ENCODE peak calls at places on chromosomes 7 and 10, in eight cellular contexts. L, C, G, P, I, V, K and R are unnamed samples.

GRCh38 chr10:2604891-2605290 is 462.5 kb upstream of the PFKP start:
- DNase-seq in L (no peak), C (no peak), G (no peak), P (no peak), I (no peak), V (no peak), K (no peak), R (no peak)

GRCh38 chr7:133502498-133502897 is 249.6 kb downstream of the EXOC4 start:
- DNase-seq in L (no peak), C (no peak), G (no peak), P (no peak), I (no peak), V (no peak), K (no peak), R (no peak)

GRCh38 chr10:13971586-13972475 is 358.9 kb downstream of the FRMD4A start:
- DNase-seq in L (no peak), C (peak; percentile 55), G (no peak), P (no peak), I (peak; percentile 70), V (no peak), K (peak; percentile 72), R (no peak)

GRCh38 chr7:131692131-131692960 is 135.9 kb upstream of the PODXL start:
- DNase-seq in L (no peak), C (peak; percentile 34), G (peak; percentile 33), P (peak; percentile 5), I (peak; percentile 93), V (no peak), K (peak; percentile 60), R (peak; percentile 31)

GRCh38 chr10:773562-774161 is 84.2 kb upstream of the DIP2C start:
- DNase-seq in L (no peak), C (no peak), G (no peak), P (no peak), I (peak; percentile 60), V (no peak), K (no peak), R (no peak)

GRCh38 chr10:31483546-31483945 is 164.5 kb downstream of the ZEB1 start:
- DNase-seq in L (no peak), C (no peak), G (no peak), P (no peak), I (no peak), V (no peak), K (no peak), R (no peak)

GRCh38 chr7:42006801-42007394 is 230.1 kb downstream of the GLI3 start:
- DNase-seq in L (no peak), C (no peak), G (no peak), P (no peak), I (no peak), V (no peak), K (no peak), R (no peak)

GRCh38 chr10:18060217-18060616 is 80.0 kb upstream of the CACNB2 start:
- DNase-seq in L (no peak), C (no peak), G (no peak), P (no peak), I (no peak), V (peak; percentile 24), K (peak; percentile 11), R (no peak)

GRCh38 chr7:96416599-96416998 is 94.7 kb upstream of the SLC25A13 start:
- DNase-seq in L (no peak), C (no peak), G (no peak), P (no peak), I (no peak), V (no peak), K (no peak), R (no peak)

GRCh38 chr7:130493275-130493868 is 1.5 kb downstream of the MEST start:
- DNase-seq in L (no peak), C (peak; percentile 36), G (no peak), P (no peak), I (peak; percentile 63), V (no peak), K (peak; percentile 62), R (no peak)

DNA sequence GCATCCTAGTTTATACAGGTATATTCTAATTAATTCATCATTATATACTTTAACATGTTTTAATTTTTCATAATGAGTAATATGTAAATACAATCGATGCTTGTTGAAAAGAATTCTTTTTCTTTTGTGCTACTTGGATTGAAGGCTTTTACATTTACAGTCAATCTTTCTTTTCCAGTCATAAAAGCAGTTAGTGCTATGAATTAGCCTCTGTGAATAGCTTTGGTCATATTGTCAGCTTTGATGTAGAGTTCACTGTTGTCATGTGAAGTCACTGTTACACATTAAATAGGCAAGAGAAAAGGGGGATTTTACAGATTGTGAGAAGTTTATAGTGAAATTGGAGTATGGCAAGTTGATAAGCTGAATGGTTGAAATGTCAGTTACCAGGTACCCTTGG is 103.3 kb upstream of the FAM133B start:
- DNase-seq in L (no peak), C (no peak), G (no peak), P (no peak), I (no peak), V (no peak), K (no peak), R (no peak)
- H3K4me3 ChIP-seq in L (no peak overlapping the region), C (no peak overlapping the region), G (no peak overlapping the region), P (no peak overlapping the region), I (no peak overlapping the region), V (no peak overlapping the region), K (no peak overlapping the region), R (no peak overlapping the region)

DNA sequence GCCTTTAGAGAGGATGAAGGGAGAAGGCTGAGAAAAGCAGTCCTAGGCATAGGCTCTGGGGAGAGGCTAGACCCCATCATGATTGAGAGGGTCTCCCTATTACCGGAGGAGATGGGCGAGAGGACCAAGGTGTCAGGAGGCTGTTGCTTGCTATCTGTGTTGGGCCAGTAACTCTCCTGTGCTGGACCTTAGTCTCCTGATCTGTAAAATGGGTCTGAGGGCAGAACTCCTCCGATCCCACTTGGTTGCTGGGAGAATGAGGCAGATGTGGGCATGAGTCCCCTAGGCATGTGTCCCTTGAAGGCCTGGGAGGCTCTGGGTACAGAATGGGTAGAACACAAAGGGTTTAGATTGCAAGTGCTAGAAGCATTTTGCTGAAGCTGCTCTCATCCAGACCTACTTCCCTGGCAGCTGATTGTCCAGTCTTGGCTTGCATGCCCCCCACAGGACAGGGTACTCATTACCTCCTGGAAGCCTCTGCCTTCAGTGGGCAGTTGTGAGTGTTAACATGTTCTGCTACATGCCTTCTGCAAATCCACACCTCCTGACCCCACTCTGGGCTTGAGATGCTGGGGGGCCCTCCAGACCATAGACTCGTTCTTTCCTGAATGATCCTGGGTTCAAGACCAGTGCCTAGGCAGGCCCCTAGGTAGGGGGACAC is 4.4 kb downstream of the ZMIZ1 start:
- DNase-seq in L (no peak), C (no peak), G (no peak), P (no peak), I (no peak), V (no peak), K (peak; percentile 28), R (no peak)
- H3K4me3 ChIP-seq in L (no peak overlapping the region), C (no peak overlapping the region), G (no peak overlapping the region), P (no peak overlapping the region), I (no peak overlapping the region), V (peak overlapping the region; percentile 25), K (no peak overlapping the region), R (no peak overlapping the region)

GRCh38 chr10:5070648-5071410 is 23.4 kb upstream of the AKR1C3 start:
- DNase-seq in L (no peak), C (no peak), G (no peak), P (no peak), I (no peak), V (no peak), K (peak; percentile 15), R (no peak)
- H3K4me3 ChIP-seq in L (no peak overlapping the region), C (no peak overlapping the region), G (no peak overlapping the region), P (no peak overlapping the region), I (no peak overlapping the region), V (no peak overlapping the region), K (no peak overlapping the region), R (no peak overlapping the region)

GRCh38 chr7:39624202-39624807 is 933 bp downstream of the RALA start:
- DNase-seq in L (peak; percentile 11), C (peak; percentile 32), G (peak; percentile 62), P (no peak), I (peak; percentile 38), V (no peak), K (peak; percentile 55), R (no peak)

GRCh38 chr7:39623312-39624201 is at the start of gene RALA:
- DNase-seq in L (peak; percentile 87), C (peak; percentile 91), G (peak; percentile 95), P (peak; percentile 85), I (peak; percentile 95), V (peak; percentile 85), K (peak; percentile 98), R (peak; percentile 95)

GRCh38 chr7:39621261-39621660 is 2.1 kb upstream of the RALA start:
- DNase-seq in L (no peak), C (peak; percentile 43), G (no peak), P (no peak), I (no peak), V (peak; percentile 74), K (peak; percentile 94), R (no peak)

GRCh38 chr7:39622609-39623311 is 612 bp upstream of the RALA start:
- DNase-seq in L (no peak), C (no peak), G (no peak), P (peak; percentile 2), I (no peak), V (no peak), K (no peak), R (no peak)

DNA sequence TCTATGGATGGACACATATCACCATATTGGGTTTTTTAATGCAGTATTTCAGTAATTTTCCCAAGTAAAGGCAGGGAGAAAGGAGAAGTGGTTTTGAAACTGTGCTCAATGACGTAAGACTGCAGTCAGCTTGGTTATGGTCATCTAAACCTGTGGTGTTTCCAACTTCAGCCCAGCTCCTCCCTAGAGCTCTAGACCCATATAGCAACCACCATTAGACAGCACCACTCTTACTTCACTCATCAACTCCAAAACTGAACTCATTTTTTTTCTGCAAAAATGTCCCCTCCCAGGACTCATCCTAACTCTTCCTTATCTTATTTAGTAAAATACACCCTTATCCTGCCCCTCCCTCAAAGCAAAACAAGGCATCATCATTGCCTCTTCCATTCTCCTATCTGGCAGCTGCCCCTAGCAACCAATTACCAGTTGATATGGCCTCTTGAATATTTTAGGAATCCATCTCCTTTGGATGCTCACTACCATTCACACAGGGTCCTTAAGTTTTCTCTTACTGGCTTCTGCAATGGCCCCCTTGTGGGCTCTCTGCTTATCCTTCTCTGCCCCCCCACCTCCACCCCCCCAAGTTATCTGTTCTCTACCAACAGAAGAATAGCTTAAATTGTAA is 1.5 kb upstream of the RALA start:
- DNase-seq in L (no peak), C (no peak), G (peak; percentile 51), P (no peak), I (peak; percentile 19), V (no peak), K (peak; percentile 68), R (no peak)
- H3K4me3 ChIP-seq in L (no peak overlapping the region), C (no peak overlapping the region), G (peak overlapping the region; percentile 67), P (no peak overlapping the region), I (no peak overlapping the region), V (no peak overlapping the region), K (no peak overlapping the region), R (no peak overlapping the region)

GRCh38 chr10:65194131-65194530 is 1672.9 kb downstream of the REEP3 start:
- DNase-seq in L (no peak), C (no peak), G (no peak), P (no peak), I (no peak), V (no peak), K (no peak), R (no peak)

DNA sequence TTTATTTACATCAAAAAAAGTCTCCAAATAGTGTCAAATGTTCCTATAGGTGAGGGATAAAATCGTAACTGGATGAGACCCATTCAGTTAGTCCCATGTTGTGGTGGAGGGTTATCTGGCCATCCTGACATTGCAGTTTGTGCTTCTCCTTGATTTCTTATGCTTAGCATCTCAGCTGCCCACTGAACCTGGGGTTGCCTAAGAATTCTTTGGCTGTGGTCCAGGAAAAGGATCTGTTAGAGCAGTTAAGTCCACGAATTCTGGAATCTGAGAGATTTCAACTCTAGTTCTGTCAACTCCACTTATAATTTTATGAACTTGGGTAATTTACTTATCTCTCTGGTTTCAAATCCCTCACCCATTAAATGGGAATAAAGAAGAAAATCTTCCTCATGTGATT is 1673.4 kb downstream of the REEP3 start:
- DNase-seq in L (no peak), C (no peak), G (no peak), P (no peak), I (no peak), V (no peak), K (no peak), R (no peak)
- H3K4me3 ChIP-seq in L (no peak overlapping the region), C (no peak overlapping the region), G (no peak overlapping the region), P (no peak overlapping the region), I (no peak overlapping the region), V (no peak overlapping the region), K (no peak overlapping the region), R (no peak overlapping the region)